ENCODE peak calls at places on chromosome 2, in six cellular contexts. P, D, J, V, H and I are unnamed samples.

GRCh38 chr2:69686855-69687254 is 43.3 kb upstream of the AAK1 start:
- DNase-seq in V (no peak), J (no peak), P (no peak), H (no peak), D (peak; percentile 65), I (no peak)

GRCh38 chr2:20641123-20641985 is 9.5 kb downstream of the HS1BP3 start:
- DNase-seq in P (no peak), H (no peak), J (no peak), V (peak; percentile 85), D (no peak), I (no peak)

GRCh38 chr2:88626171-88627054 is 851 bp downstream of the EIF2AK3 start:
- DNase-seq in D (peak; percentile 55), P (peak; percentile 11), V (no peak), J (peak; percentile 21), H (peak; percentile 69), I (peak; percentile 55)

GRCh38 chr2:118878531-118879149 is 31.2 kb upstream of the EN1 start:
- DNase-seq in V (peak; percentile 66), D (no peak), J (no peak), H (no peak), P (no peak), I (no peak)

GRCh38 chr2:19139386-19139785 is 219.0 kb downstream of the OSR1 start:
- DNase-seq in V (no peak), J (no peak), P (no peak), D (no peak), H (no peak), I (no peak)

GRCh38 chr2:47321411-47322031 is 81.4 kb upstream of the MSH2 start:
- DNase-seq in H (no peak), V (no peak), P (no peak), J (no peak), D (no peak), I (no peak)

GRCh38 chr2:226909131-226909530 is 73.3 kb downstream of the RHBDD1 start:
- DNase-seq in J (no peak), H (no peak), V (no peak), P (no peak), D (no peak), I (no peak)

GRCh38 chr2:147331790-147332419 is 512.9 kb upstream of the ACVR2A start:
- DNase-seq in V (peak; percentile 54), D (peak; percentile 61), J (peak; percentile 19), P (no peak), H (peak; percentile 73), I (no peak)

GRCh38 chr2:219480004-219480403 is 18.7 kb upstream of the GMPPA start:
- DNase-seq in D (no peak), J (no peak), H (no peak), P (no peak), V (no peak), I (no peak)

GRCh38 chr2:218431878-218432277 is 13.0 kb downstream of the VIL1 start:
- DNase-seq in P (no peak), D (no peak), J (no peak), V (no peak), H (no peak), I (no peak)

GRCh38 chr2:24625728-24626484 is 134.9 kb downstream of the NCOA1 start:
- DNase-seq in P (no peak), J (no peak), D (no peak), V (no peak), H (no peak), I (no peak)

DNA sequence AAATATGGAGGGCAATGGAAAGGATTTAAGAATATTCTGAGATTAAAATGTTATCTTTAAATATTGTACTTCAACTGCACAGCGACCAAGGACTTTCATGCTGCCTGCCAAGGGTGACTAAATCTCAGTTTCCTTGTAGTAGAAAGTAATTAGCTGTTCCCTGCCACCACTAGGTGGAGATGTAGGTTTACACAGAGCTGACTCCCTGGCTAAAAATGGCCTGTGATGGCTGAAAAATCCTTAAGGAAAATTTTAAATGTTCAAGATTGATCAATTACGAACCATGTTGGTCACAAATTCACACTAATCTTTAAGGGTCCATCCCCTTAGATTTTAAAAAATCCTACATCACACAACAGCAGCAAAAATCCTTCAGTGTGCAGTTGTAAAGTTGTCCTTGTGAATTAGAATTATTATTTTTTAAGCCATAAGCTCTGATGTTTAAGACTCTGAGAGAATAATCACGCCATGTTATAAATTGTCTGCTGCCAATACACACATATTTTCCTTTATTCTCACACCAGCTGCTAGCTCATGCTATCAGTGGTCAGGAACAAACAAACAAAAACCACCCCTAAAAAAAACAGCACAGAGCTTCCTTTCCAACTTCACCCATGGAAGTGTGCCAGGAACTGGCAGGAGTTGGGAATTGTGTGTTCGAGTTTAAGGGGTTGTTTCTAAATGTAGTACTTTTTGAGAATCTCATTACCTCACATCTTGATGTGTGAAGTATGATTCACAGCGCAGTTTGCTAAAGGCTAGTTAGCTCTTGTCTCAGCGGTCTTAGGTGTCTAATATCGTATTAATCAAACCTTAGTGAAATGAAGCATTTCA is 399.8 kb downstream of the TMEM182 start:
- DNase-seq in P (no peak), H (peak; percentile 79), V (peak; percentile 98), D (peak; percentile 77), J (peak; percentile 42), I (no peak)
- TF ChIP-seq CTCF in P (no peak), H (peak; percentile 95), V (peak; percentile 78), D (peak; percentile 88), J (peak; percentile 82), I (no peak)

GRCh38 chr2:233399306-233400225 is 45.3 kb downstream of the DGKD start:
- DNase-seq in J (no peak), P (no peak), D (no peak), H (peak; percentile 15), V (no peak), I (no peak)
- TF ChIP-seq CTCF in J (peak; percentile 6), P (no peak), D (no peak), H (no peak), V (no peak), I (no peak)

DNA sequence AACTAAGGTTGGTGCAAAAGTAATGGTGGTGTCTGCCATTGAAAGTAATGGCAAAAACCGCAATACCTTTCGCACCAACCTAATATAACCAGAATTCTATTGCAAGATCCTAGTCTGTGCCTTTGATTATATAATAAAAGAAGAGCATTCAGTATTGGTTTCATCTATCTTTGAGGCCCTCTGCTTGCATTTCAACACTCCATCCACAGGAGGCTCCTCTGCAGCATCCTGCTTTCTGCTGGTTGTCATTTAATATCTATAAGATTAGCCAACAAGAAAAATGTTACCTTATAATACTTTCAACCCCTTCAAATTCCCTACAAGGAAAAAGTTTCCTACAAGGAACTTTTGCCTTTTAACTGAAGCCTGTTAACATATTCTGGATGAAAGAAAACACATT is 139.2 kb downstream of the CDCA7 start:
- DNase-seq in D (no peak), H (no peak), V (no peak), J (no peak), P (no peak), I (no peak)
- TF ChIP-seq CTCF in D (peak; percentile 18), H (no peak), V (peak; percentile 21), J (no peak), P (no peak), I (no peak)

DNA sequence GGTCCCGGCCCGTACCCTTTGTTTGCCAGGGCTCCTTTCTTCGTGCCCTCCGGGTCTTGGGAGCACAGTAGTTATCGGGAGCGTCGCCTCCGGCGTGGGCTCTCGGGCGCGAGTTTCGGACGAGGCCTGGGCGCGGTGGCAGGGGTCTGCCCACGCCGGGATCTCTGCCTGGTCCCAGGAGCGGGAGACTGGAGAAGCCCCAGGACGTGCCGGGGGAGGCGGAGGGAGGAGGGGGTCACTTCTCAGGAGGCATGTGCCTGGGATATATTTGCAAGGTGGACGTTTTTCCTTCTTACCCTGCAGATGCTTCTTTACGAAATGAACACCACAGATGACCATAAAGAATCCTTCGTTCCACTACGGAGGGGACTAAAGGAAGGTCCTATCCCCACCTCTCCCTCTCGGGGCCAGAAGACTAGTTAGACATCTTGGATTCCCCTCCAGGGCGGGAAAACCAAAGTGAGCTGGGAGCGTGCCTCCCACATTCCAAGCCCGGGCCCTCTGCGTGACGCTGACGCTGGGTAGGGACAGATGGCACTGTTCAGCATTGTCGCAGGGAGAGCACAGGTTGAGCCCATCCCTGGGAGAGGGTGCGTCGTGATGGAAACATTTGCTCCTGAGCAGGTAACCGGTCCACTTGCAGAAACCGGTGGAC is 483 bp upstream of the FHL2 start:
- DNase-seq in H (no peak), P (no peak), D (no peak), J (peak; percentile 27), V (no peak), I (no peak)
- TF ChIP-seq CTCF in H (peak; percentile 3), P (no peak), D (no peak), J (no peak), V (no peak), I (no peak)

DNA sequence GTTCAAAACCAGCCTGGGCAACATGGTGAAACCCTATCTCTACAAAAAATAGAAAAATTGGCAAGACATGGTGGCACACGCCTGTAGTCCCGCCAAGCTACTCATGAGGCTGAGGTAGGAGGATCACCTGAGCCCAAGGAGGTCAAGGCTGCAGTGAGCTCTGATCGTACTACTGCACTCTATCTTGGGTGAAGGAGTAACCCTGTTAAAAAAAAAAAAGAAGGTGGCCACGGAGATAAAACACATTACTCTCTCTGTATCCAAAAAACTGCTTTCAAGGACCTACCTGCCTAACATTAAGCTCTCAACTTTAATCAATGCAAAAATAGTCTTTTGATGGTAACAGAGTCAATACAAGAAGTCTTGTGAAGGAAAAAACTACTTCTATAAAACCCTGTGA is 57.3 kb downstream of the BAZ2B start:
- DNase-seq in J (no peak), H (no peak), V (no peak), D (no peak), P (no peak), I (no peak)
- TF ChIP-seq CTCF in J (no peak), H (no peak), V (no peak), D (no peak), P (no peak), I (no peak)

DNA sequence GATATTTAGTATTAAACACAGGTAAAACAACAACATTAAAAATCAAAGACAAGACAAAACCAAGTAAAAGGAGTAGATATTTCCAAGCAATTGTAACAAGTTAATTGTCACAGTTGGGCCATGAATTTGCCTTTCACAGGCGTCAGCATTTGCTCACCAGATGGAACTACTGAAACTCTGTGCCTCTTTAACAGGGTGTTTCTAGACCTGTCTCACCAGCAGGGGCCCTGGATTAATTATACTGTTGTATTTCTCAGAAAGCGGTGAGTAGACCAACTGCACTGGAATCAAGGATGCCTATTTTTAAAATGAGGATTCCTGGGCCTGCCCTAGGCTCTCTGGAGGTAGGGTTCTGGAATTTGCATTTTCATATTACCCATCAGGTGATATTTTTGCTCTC is 92.6 kb downstream of the UPP2 start:
- DNase-seq in H (no peak), J (no peak), P (no peak), D (no peak), V (no peak), I (no peak)
- TF ChIP-seq CTCF in H (no peak), J (no peak), P (no peak), D (no peak), V (no peak), I (no peak)